ENCODE peak calls at places on chromosome 20, in seven cellular contexts. H, F, L, G, O, R and B are unnamed samples.
A peak's percentile ranks its signal among the peaks of the same experiment; 100 is the strongest.

GRCh38 chr20:2692036-2692885 is at the start of gene EBF4:
- DNase-seq in H (no peak), F (no peak), L (peak; percentile 21), G (peak; percentile 26), O (peak; percentile 6), R (peak; percentile 17), B (peak; percentile 7)

GRCh38 chr20:24837721-24838456 is 111.2 kb upstream of the CST7 start:
- DNase-seq in H (no peak), F (no peak), L (no peak), G (no peak), O (no peak), R (no peak), B (no peak)

GRCh38 chr20:58722877-58723627 is 30.5 kb downstream of the NPEPL1 start:
- DNase-seq in H (no peak), F (no peak), L (no peak), G (no peak), O (no peak), R (no peak), B (no peak)

GRCh38 chr20:12913781-12914443 is 94.9 kb upstream of the SPTLC3 start:
- DNase-seq in H (no peak), F (no peak), L (no peak), G (no peak), O (no peak), R (no peak), B (no peak)

GRCh38 chr20:49603209-49603627 is 35.3 kb upstream of the PTGIS start:
- DNase-seq in H (no peak), F (no peak), L (no peak), G (peak; percentile 69), O (peak; percentile 76), R (no peak), B (peak; percentile 86)

GRCh38 chr20:46808565-46808964 is 86.1 kb upstream of the EYA2 start:
- DNase-seq in H (no peak), F (no peak), L (no peak), G (no peak), O (no peak), R (no peak), B (no peak)

GRCh38 chr20:31547017-31547675 is 32.9 kb downstream of the HM13 start:
- DNase-seq in H (peak; percentile 77), F (peak; percentile 79), L (peak; percentile 94), G (no peak), O (peak; percentile 91), R (peak; percentile 74), B (peak; percentile 86)

GRCh38 chr20:63544958-63545516 is 2.5 kb downstream of the SRMS start:
- DNase-seq in H (no peak), F (no peak), L (no peak), G (peak; percentile 78), O (no peak), R (no peak), B (no peak)

GRCh38 chr20:57465943-57466342 is 59.0 kb downstream of the CTCFL start:
- DNase-seq in H (no peak), F (no peak), L (peak; percentile 7), G (no peak), O (no peak), R (no peak), B (no peak)